ENCODE peak calls at places on chromosomes 12 and 14, in six cellular contexts. R, J, H, T, P and D are unnamed samples.

GRCh38 chr12:102562836-102563425 is 82.6 kb upstream of the IGF1 start:
- DNase-seq in R (no peak), J (no peak), H (no peak), T (no peak), P (no peak), D (no peak)

GRCh38 chr14:61524211-61524806 is 171.0 kb upstream of the HIF1A start:
- DNase-seq in R (no peak), J (no peak), H (peak), T (peak), P (no peak), D (no peak)

GRCh38 chr14:57066887-57067513 is 201.7 kb downstream of the EXOC5 start:
- DNase-seq in R (peak), J (peak), H (peak), T (peak), P (no peak), D (peak)

GRCh38 chr12:106750524-106750923 is 24.0 kb upstream of the RIC8B start:
- DNase-seq in R (no peak), J (no peak), H (no peak), T (no peak), P (no peak), D (no peak)

GRCh38 chr12:47534695-47535094 is 171.1 kb downstream of the RPAP3 start:
- DNase-seq in R (no peak), J (no peak), H (no peak), T (no peak), P (no peak), D (no peak)

GRCh38 chr14:98507269-98507668 is 764.7 kb downstream of the BCL11B start:
- DNase-seq in R (no peak), J (no peak), H (no peak), T (no peak), P (no peak), D (no peak)

GRCh38 chr14:69101331-69101826 is 51.5 kb downstream of the DCAF5 start:
- DNase-seq in R (no peak), J (peak), H (peak), T (no peak), P (no peak), D (no peak)

GRCh38 chr12:54128466-54128865 is 60.3 kb downstream of the SMUG1 start:
- DNase-seq in R (no peak), J (no peak), H (no peak), T (no peak), P (no peak), D (no peak)

GRCh38 chr12:52004042-52004648 is 2.6 kb upstream of the TAMALIN start:
- DNase-seq in R (peak), J (peak), H (no peak), T (peak), P (no peak), D (peak)

GRCh38 chr14:91062600-91062999 is 2.2 kb upstream of the RPS6KA5 start:
- DNase-seq in R (no peak), J (no peak), H (no peak), T (no peak), P (no peak), D (no peak)
- TF ChIP-seq ATF3 in R (no peak), J (no peak), H (no peak), T (no peak), P (no peak), D (no peak)

GRCh38 chr12:132416827-132417226 is 73.1 kb upstream of the FBRSL1 start:
- DNase-seq in R (no peak), J (no peak), H (no peak), T (no peak), P (no peak), D (no peak)

GRCh38 chr12:132416121-132416673 is 73.8 kb upstream of the FBRSL1 start:
- DNase-seq in R (no peak), J (no peak), H (no peak), T (no peak), P (no peak), D (no peak)

GRCh38 chr12:132413931-132414588 is 75.9 kb upstream of the FBRSL1 start:
- DNase-seq in R (peak), J (peak), H (no peak), T (no peak), P (no peak), D (peak)

GRCh38 chr12:132415456-132416120 is 74.4 kb upstream of the FBRSL1 start:
- DNase-seq in R (no peak), J (no peak), H (no peak), T (no peak), P (no peak), D (no peak)

DNA sequence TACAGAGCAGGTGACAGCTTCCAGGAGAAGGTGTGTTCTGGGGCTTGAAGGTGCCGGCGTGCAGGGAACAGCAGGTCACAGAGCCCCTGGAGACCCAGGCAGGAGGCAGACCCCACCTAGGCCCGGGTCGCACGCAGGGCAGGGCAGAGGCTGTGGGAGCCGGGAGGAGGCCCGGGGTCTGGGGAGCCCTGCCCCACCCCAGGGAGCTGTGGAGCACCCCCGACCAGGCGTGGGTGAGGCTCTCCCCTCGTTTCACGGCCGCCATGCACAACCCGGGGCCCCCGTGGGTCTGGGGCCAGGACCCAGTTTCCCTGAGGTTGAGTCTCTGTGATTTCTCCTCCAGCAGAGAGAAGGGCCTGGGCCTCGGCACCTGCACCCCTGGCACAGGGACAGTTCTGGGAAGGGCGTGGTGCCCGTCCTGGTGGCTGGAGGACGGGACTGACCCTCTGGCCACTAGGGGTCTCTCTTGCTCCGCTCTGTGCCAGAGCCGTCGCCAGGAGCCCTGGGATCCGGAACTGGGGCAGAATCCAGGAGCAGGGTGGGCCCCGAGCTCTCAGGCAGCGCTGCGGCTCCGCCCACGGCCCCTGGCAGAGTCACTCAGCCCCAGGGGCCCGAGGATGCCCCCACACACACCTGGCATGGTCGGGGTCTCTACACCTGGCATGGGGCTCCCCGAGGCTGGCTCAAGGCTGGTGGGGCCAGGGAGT is 75.2 kb upstream of the FBRSL1 start:
- DNase-seq in R (peak), J (peak), H (peak), T (peak), P (no peak), D (peak)
- TF ChIP-seq ATF3 in R (no peak), J (no peak), H (no peak), T (no peak), P (no peak), D (no peak)

GRCh38 chr12:58915634-58916033 is 4.7 kb downstream of the LRIG3 start:
- DNase-seq in R (no peak), J (no peak), H (no peak), T (no peak), P (no peak), D (no peak)

GRCh38 chr12:58917699-58918334 is 2.5 kb downstream of the LRIG3 start:
- DNase-seq in R (no peak), J (no peak), H (no peak), T (no peak), P (no peak), D (no peak)

GRCh38 chr12:58916153-58916709 is 4.1 kb downstream of the LRIG3 start:
- DNase-seq in R (no peak), J (no peak), H (no peak), T (no peak), P (no peak), D (no peak)

GRCh38 chr12:58916891-58917570 is 3.3 kb downstream of the LRIG3 start:
- DNase-seq in R (no peak), J (no peak), H (no peak), T (no peak), P (no peak), D (no peak)

DNA sequence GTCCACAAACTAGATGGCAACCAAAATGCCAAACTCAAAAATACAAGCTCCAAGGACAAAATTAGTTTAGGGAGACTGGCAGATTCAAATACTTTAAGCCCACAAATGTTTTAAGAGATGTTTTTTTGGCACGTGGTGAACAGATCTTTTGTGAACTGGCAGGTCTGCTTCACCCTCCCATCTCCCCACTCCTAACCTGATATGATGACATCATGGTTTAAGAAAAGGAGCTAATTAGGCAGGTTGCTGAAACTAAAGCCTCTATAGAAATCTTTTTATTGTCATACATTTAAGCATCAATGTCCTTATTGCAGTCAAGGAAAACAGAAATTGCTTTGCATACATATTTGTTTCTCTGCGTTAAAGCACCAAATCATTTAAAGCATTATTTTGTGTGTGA is 5.8 kb downstream of the LRIG3 start:
- DNase-seq in R (no peak), J (no peak), H (no peak), T (no peak), P (no peak), D (no peak)
- TF ChIP-seq ATF3 in R (no peak), J (no peak), H (no peak), T (no peak), P (no peak), D (no peak)

GRCh38 chr12:50164963-50165362 is 2.2 kb downstream of the CERS5 start:
- DNase-seq in R (no peak), J (no peak), H (no peak), T (no peak), P (no peak), D (no peak)

GRCh38 chr12:50162225-50162624 is 4.9 kb downstream of the CERS5 start:
- DNase-seq in R (no peak), J (no peak), H (no peak), T (no peak), P (no peak), D (no peak)

GRCh38 chr12:50167026-50167742 is at the start of gene CERS5:
- DNase-seq in R (peak), J (peak), H (peak), T (peak), P (peak), D (peak)

DNA sequence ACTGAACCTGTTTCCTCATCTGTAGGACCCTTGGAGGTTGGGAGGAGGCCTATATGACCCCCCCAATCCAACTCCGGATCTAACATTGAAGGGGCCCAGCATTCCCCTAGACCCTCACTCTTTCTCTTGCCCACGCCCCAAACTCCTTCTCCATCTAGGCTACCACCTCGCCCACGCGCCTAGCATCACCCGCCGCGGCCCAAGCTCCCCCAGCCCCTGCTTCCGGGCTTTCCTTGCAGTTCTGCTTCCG is 468 bp downstream of the CERS5 start:
- DNase-seq in R (no peak), J (no peak), H (no peak), T (no peak), P (no peak), D (no peak)
- TF ChIP-seq ATF3 in R (no peak), J (no peak), H (no peak), T (no peak), P (no peak), D (no peak)

GRCh38 chr14:106562451-106562850 is 1036.1 kb downstream of the TMEM121 start:
- DNase-seq in R (no peak), J (no peak), H (no peak), T (no peak), P (no peak), D (no peak)

DNA sequence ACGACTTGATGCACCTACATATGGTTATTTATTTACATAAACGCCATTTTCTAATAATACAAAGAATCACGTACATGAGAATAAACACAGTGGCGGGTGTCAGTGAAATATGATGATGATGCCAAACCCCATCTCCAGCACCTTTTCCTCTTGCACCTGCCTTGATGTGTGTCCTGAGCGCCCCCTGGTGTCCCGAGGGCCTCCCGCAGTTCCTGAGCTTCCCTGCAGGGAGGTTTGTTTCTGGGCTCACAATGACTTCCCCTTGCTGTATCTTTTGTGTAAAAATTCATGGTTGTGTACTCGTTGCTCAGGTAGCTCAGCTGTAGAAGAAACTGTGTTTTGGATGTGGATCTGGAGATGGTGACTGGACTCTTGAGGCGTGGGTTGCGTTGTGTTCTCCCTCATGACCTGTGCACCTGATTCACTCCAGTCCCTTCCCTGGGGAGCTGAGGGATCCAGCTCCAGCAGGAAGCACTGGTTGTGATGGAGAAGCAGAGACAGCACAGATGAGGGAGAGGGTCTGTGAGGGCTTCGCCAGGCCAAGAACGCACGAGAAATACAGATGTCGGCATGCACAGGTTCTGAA is 1037.8 kb downstream of the TMEM121 start:
- DNase-seq in R (no peak), J (peak), H (no peak), T (peak), P (no peak), D (peak)
- TF ChIP-seq ATF3 in R (no peak), J (no peak), H (no peak), T (no peak), P (no peak), D (no peak)